ENCODE peak calls at places on chromosomes 12 and 14, in five cellular contexts. M, G, Z, U and X are unnamed samples.

GRCh38 chr12:12693111-12693671 is 2.8 kb downstream of the GPR19 start:
- DNase-seq in G (no peak), Z (no peak), U (no peak), M (no peak), X (no peak)

GRCh38 chr12:54082402-54082892 is 28.8 kb downstream of the HOXC4 start:
- DNase-seq in M (peak; percentile 35), U (peak; percentile 53), Z (peak; percentile 13), G (no peak), X (no peak)

GRCh38 chr12:67394600-67394999 is 125.4 kb downstream of the CAND1 start:
- DNase-seq in U (no peak), G (no peak), M (peak; percentile 66), Z (peak; percentile 68), X (no peak)

GRCh38 chr12:24854017-24854416 is 94.9 kb downstream of the BCAT1 start:
- DNase-seq in U (no peak), G (no peak), Z (no peak), M (no peak), X (no peak)

GRCh38 chr12:102169922-102170698 is 27.5 kb downstream of the PMCH start:
- DNase-seq in Z (peak; percentile 49), G (peak; percentile 8), M (peak; percentile 55), U (no peak), X (no peak)

GRCh38 chr14:32593290-32593942 is 264.3 kb downstream of the AKAP6 start:
- DNase-seq in M (no peak), G (no peak), Z (peak; percentile 90), U (no peak), X (no peak)

GRCh38 chr14:34436960-34437728 is 24.9 kb downstream of the SPTSSA start:
- DNase-seq in U (no peak), G (no peak), M (no peak), Z (no peak), X (no peak)

GRCh38 chr14:42192659-42193425 is 586.2 kb downstream of the LRFN5 start:
- DNase-seq in U (no peak), G (peak; percentile 85), M (peak; percentile 36), Z (peak; percentile 99), X (no peak)

GRCh38 chr12:10140001-10140400 is 10.0 kb upstream of the CLEC7A start:
- DNase-seq in U (peak; percentile 42), G (peak; percentile 52), M (peak; percentile 55), Z (peak; percentile 80), X (no peak)

GRCh38 chr14:55399912-55400311 is 11.7 kb downstream of the ATG14 start:
- DNase-seq in U (no peak), Z (no peak), G (no peak), M (no peak), X (no peak)

GRCh38 chr12:76346236-76346635 is 2.0 kb downstream of the BBS10 start:
- DNase-seq in M (no peak), U (no peak), Z (peak; percentile 58), G (no peak), X (no peak)

GRCh38 chr12:30847259-30847658 is 79.3 kb upstream of the TSPAN11 start:
- DNase-seq in M (peak; percentile 87), Z (peak; percentile 77), U (no peak), G (peak; percentile 39), X (peak; percentile 42)

GRCh38 chr12:111753144-111753881 is 13.4 kb upstream of the ALDH2 start:
- DNase-seq in M (peak; percentile 79), Z (peak; percentile 64), U (peak; percentile 75), G (no peak), X (no peak)

GRCh38 chr14:100914597-100915021 is 11.1 kb upstream of the RTL1 start:
- DNase-seq in U (no peak), Z (peak; percentile 58), M (no peak), G (no peak), X (no peak)

GRCh38 chr12:21819678-21820077 is 45.2 kb upstream of the KCNJ8 start:
- DNase-seq in M (peak; percentile 17), G (no peak), Z (peak; percentile 18), U (no peak), X (no peak)

GRCh38 chr12:110006115-110006514 is 6.9 kb downstream of the ANKRD13A start:
- DNase-seq in Z (no peak), G (no peak), U (no peak), M (no peak), X (no peak)

GRCh38 chr14:94823556-94824341 is 53.8 kb upstream of the GSC start:
- DNase-seq in G (peak; percentile 25), Z (peak; percentile 38), U (no peak), M (peak; percentile 73), X (no peak)